ENCODE peak calls at places on chromosomes 3 and 15, in ten cellular contexts. W is stimulated activated CD4-positive, alpha-beta T cell treated with anti-CD3 and anti-CD28 coated beads, Interleukin-15, amount 100 ng/mL, for 1 hour; A is NCI-H1105 treated with DMSO at 0.1 percent for 48 hours; Q is T-helper 1 cell; B is thoracic aorta; C is psoas muscle; R is choroid plexus epithelial cell; Z is D341Med; E is H9; H is T-helper 9 cell. Y is an unnamed sample.

GRCh38 chr3:155242342-155242741 is 51.1 kb downstream of the STRIT1 start:
- DNase-seq in R (no peak), B (no peak), C (no peak), E (no peak), H (no peak), W (no peak), Q (no peak), Z (no peak), A (no peak), Y (no peak)

GRCh38 chr3:126158912-126159227 is 21.5 kb downstream of the ALDH1L1 start:
- DNase-seq in H (no peak), Q (no peak), R (no peak), B (no peak), W (no peak), Z (no peak), C (no peak), A (no peak), E (no peak), Y (no peak)

GRCh38 chr3:195697582-195698324 is 23.0 kb upstream of the MUC20 start:
- DNase-seq in W (no peak), E (peak; percentile 61), C (no peak), R (peak; percentile 96), B (no peak), A (no peak), Q (no peak), H (no peak), Z (peak; percentile 43), Y (no peak)

GRCh38 chr3:40580494-40581091 is 55.8 kb downstream of the ZNF621 start:
- DNase-seq in B (no peak), W (peak; percentile 7), Q (peak; percentile 30), Z (peak; percentile 78), E (peak; percentile 76), R (peak; percentile 86), H (peak; percentile 41), A (peak; percentile 32), C (peak; percentile 60), Y (peak; percentile 62)

GRCh38 chr15:41581110-41581509 is 22.1 kb downstream of the TYRO3 start:
- DNase-seq in A (no peak), Q (no peak), Z (peak; percentile 41), W (no peak), H (no peak), B (no peak), E (peak; percentile 81), R (peak; percentile 44), C (no peak), Y (no peak)

GRCh38 chr3:70539908-70540307 is 227.5 kb upstream of the MDFIC2 start:
- DNase-seq in B (no peak), A (no peak), H (no peak), Q (no peak), R (no peak), Z (no peak), E (no peak), W (no peak), C (no peak), Y (no peak)

GRCh38 chr3:72829701-72830100 is 18.5 kb downstream of the SHQ1 start:
- DNase-seq in W (no peak), Q (no peak), B (no peak), E (no peak), C (no peak), Z (no peak), R (peak; percentile 43), A (no peak), H (no peak), Y (no peak)

GRCh38 chr3:84601303-84601702 is 357.5 kb upstream of the CADM2 start:
- DNase-seq in E (no peak), A (no peak), B (no peak), Q (no peak), R (peak; percentile 47), C (no peak), H (no peak), W (no peak), Z (no peak), Y (no peak)

GRCh38 chr3:28698706-28699105 is 350.1 kb upstream of the AZI2 start:
- DNase-seq in E (no peak), C (no peak), W (no peak), R (no peak), Z (no peak), B (no peak), H (no peak), A (no peak), Q (no peak), Y (no peak)

GRCh38 chr15:52668133-52668532 is 11.1 kb downstream of the ATOSA start:
- DNase-seq in A (no peak), B (no peak), H (no peak), Z (no peak), E (no peak), R (peak; percentile 69), C (no peak), Q (no peak), W (no peak), Y (no peak)

GRCh38 chr15:42344763-42345162 is 14.5 kb upstream of the CAPN3 start:
- DNase-seq in C (no peak), Q (no peak), Z (no peak), A (no peak), W (no peak), H (no peak), B (no peak), E (no peak), R (peak; percentile 89), Y (no peak)

GRCh38 chr15:69963375-69963774 is 134.3 kb downstream of the TLE3 start:
- DNase-seq in W (no peak), B (no peak), E (no peak), H (no peak), Q (no peak), R (no peak), C (no peak), A (no peak), Z (no peak), Y (no peak)

GRCh38 chr3:153977148-153977547 is 144.0 kb upstream of the ARHGEF26 start:
- DNase-seq in A (no peak), W (no peak), C (no peak), Z (no peak), E (no peak), H (no peak), Q (no peak), B (no peak), R (peak; percentile 53), Y (peak; percentile 25)

GRCh38 chr3:94596141-94596540 is 533.3 kb downstream of the NSUN3 start:
- DNase-seq in W (no peak), B (no peak), R (no peak), Z (no peak), Q (no peak), E (no peak), H (no peak), C (no peak), A (no peak), Y (no peak)

GRCh38 chr15:42921049-42921731 is 612 bp upstream of the TTBK2 start:
- DNase-seq in R (peak; percentile 41), W (peak; percentile 11), Z (no peak), A (peak; percentile 12), E (no peak), Q (peak; percentile 16), C (peak; percentile 66), B (no peak), H (peak; percentile 20), Y (no peak)

GRCh38 chr3:49399467-49399866 is 12.3 kb downstream of the RHOA start:
- DNase-seq in B (no peak), E (no peak), Z (no peak), H (no peak), R (peak; percentile 34), A (no peak), Q (no peak), W (no peak), C (peak; percentile 26), Y (no peak)

GRCh38 chr3:127699098-127699945 is 26.6 kb downstream of the ABTB1 start:
- DNase-seq in H (no peak), E (no peak), C (peak; percentile 24), Q (no peak), Z (no peak), A (no peak), R (peak; percentile 89), W (no peak), B (no peak), Y (peak; percentile 15)

GRCh38 chr3:53806182-53807116 is 39.8 kb downstream of the CHDH start:
- DNase-seq in Q (no peak), H (no peak), R (peak; percentile 39), C (no peak), B (no peak), Z (no peak), W (no peak), E (no peak), A (no peak), Y (no peak)

GRCh38 chr15:55703873-55704285 is 39.1 kb downstream of the PRTG start:
- DNase-seq in B (no peak), Q (no peak), R (peak; percentile 51), A (no peak), E (no peak), H (no peak), C (no peak), W (no peak), Z (no peak), Y (no peak)

GRCh38 chr3:37974121-37974927 is 16.3 kb upstream of the VILL start:
- DNase-seq in R (peak; percentile 75), Q (peak; percentile 57), E (peak; percentile 83), A (peak; percentile 9), H (peak; percentile 60), C (peak; percentile 75), B (no peak), W (peak; percentile 45), Z (peak; percentile 79), Y (peak; percentile 63)

GRCh38 chr15:38854506-38854905 is 289.9 kb upstream of the RASGRP1 start:
- DNase-seq in A (no peak), Q (no peak), W (no peak), H (no peak), B (no peak), R (no peak), C (no peak), E (no peak), Z (no peak), Y (no peak)

GRCh38 chr15:60390931-60391501 is 6.8 kb downstream of the ANXA2 start:
- DNase-seq in H (no peak), Z (peak; percentile 80), W (no peak), B (peak; percentile 39), A (no peak), E (peak; percentile 50), R (peak; percentile 83), Q (no peak), C (peak; percentile 77), Y (peak; percentile 58)

GRCh38 chr3:102180291-102180931 is 254.4 kb upstream of the ZPLD1 start:
- DNase-seq in A (no peak), Z (no peak), C (no peak), W (no peak), Q (no peak), B (no peak), E (no peak), H (no peak), R (peak; percentile 96), Y (no peak)

GRCh38 chr3:194206375-194206774 is 70.4 kb downstream of the HES1 start:
- DNase-seq in C (peak; percentile 85), E (no peak), W (no peak), Z (no peak), H (no peak), Q (no peak), A (no peak), B (no peak), R (no peak), Y (peak; percentile 62)